ENCODE peak calls at places on chromosome X, in eight cellular contexts. Q is fibroblast of villous mesenchyme, I is heart left ventricle, K is hepatocyte, V is right lobe of liver, P is fibroblast of lung, C is GM12865, O is astrocyte of the spinal cord. H is an unnamed sample.

GRCh38 chrX:19709812-19710518 is 177.4 kb downstream of the SH3KBP1 start:
- DNase-seq in Q (peak), I (no peak), K (no peak), V (no peak), P (peak), C (no peak), O (peak), H (peak)

GRCh38 chrX:96611619-96612362 is 72.9 kb upstream of the DIAPH2 start:
- DNase-seq in Q (peak), I (no peak), K (no peak), V (no peak), P (peak), C (no peak), O (peak), H (peak)

GRCh38 chrX:17022205-17022604 is 75.7 kb downstream of the REPS2 start:
- DNase-seq in Q (peak), I (no peak), K (peak), V (no peak), P (peak), C (no peak), O (peak), H (peak)

GRCh38 chrX:95076449-95076848 is 1402.4 kb downstream of the FAM133A start:
- DNase-seq in Q (peak), I (no peak), K (peak), V (no peak), P (peak), C (peak), O (peak), H (peak)

GRCh38 chrX:150766351-150767044 is 73.3 kb downstream of the MTMR1 start:
- DNase-seq in Q (peak), I (no peak), K (no peak), V (no peak), P (no peak), C (no peak), O (no peak), H (no peak)

GRCh38 chrX:45801554-45801953 is 600.9 kb upstream of the DIPK2B start:
- DNase-seq in Q (peak), I (no peak), K (peak), V (no peak), P (peak), C (peak), O (peak), H (peak)

GRCh38 chrX:17067534-17067933 is 121.1 kb downstream of the REPS2 start:
- DNase-seq in Q (no peak), I (no peak), K (no peak), V (no peak), P (no peak), C (no peak), O (no peak), H (no peak)

GRCh38 chrX:40971736-40972135 is 113.5 kb upstream of the USP9X start:
- DNase-seq in Q (no peak), I (no peak), K (no peak), V (no peak), P (no peak), C (peak), O (no peak), H (no peak)

DNA sequence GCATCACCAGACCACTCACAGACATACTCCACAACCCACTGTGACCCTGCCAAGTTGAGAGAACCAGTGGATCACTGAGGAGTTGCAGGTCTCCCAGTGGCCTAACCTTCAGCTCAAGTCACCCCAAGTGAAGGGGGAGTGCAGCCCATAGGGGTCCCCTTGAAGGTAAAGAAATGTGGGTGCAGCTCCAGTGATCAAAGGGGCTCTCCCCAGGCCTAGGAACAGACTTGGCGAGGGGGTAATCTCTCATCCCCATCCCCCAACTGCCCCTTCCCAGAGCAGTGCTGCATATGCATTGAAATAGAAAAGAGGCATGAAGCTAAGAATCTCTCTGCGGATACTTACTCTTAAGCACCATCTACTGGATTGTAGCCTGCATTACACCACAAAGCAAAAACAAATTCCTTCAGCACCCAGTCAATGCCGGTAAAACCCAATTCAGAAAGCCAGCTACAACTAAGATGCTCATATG is 27.0 kb downstream of the MAGEE1 start:
- DNase-seq in Q (peak), I (no peak), K (peak), V (no peak), P (peak), C (peak), O (peak), H (peak)
- TF ChIP-seq CTCF in Q (peak), I (peak), K (peak), V (peak), P (peak), C (peak), O (peak), H (peak)

GRCh38 chrX:9785252-9785943 is 831 bp upstream of the SHROOM2 start:
- DNase-seq in Q (no peak), I (no peak), K (peak), V (no peak), P (no peak), C (no peak), O (no peak), H (no peak)
- H3K4me3 ChIP-seq in Q (peak), I (peak), K (peak), V (peak), P (no peak), C (no peak), O (no peak), H (peak)

DNA sequence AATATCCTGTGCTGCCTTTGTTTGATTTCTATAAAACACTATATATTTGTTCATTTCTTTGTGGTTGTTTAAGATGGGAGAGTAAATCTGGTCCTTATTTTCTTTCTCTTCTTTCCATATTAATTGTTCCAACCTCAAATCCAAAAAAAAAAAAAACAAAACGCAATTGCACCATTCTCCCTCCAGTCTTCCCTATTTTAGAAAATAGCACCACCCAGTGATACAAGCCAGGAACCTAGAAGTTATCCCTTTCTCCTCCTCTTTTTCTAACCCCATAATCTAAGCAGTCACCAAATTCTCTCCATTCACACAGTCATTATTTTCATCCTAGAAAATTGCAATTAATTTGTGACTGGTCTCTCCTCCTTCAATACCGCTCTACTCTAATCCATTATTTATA is 107.8 kb downstream of the GABRA3 start:
- DNase-seq in Q (no peak), I (no peak), K (no peak), V (no peak), P (no peak), C (no peak), O (no peak), H (no peak)
- TF ChIP-seq CTCF in Q (no peak), I (peak), K (no peak), V (no peak), P (no peak), C (no peak), O (no peak), H (no peak)

DNA sequence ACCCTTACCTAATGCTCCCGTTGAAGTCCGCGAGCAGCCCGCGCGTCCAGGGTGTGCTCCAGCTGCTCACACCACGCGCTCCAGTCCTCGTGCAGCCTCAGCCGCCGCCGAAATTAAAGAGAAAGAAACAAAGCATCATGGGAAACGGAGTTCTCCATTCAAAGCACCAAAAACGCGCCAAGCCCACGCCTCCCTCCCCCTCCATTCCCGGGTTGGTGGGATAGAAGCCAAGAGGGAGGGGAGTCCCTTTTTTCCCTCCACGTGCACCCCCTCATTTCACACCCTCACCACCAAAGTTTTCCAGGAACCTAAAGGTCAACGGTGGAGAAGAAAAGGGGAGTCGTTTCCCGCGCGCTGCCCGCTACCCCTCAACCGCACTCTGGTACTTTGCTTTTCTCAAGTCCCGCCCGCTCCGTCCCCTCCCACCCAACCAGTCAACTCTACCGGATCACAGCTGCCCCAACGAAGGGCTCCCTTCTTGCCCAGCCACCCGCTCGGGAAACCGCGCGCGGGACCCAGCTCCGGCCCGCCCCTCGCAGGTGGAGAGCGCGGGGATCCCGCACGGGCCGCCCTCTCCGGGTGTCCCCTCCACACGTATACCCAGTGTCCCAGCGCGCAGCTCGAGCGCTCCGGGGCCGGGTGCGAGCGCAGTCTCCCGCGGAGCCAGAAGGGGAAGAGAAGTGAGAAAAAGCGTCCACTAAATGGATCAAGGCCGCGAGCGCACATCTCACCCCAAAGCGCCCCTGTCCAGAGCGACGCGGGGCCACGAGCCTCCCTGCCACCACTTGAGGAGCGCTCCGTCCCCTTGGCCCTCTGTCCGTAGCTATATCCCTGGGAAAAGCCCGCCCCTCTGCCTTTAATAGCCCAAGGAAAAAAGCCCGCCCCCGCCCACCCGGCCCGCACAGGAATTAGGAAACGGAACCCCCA is 65.1 kb upstream of the CCDC160 start:
- DNase-seq in Q (peak), I (peak), K (peak), V (peak), P (no peak), C (no peak), O (no peak), H (peak)
- H3K4me3 ChIP-seq in Q (peak), I (peak), K (peak), V (peak), P (no peak), C (peak), O (peak), H (peak)

H was measured in fibroblast of pulmonary artery.